ENCODE peak calls at places on chromosomes 7 and 10, in four cellular contexts. V is coronary artery, J is esophagus squamous epithelium, F is fibroblast of lung. G is an unnamed sample.

GRCh38 chr10:101829561-101830315 is 11.5 kb upstream of the OGA start:
- DNase-seq in V (no peak), J (no peak), F (no peak), G (no peak)

GRCh38 chr10:75292794-75293455 is 57.2 kb upstream of the COMTD1 start:
- DNase-seq in V (no peak), J (no peak), F (no peak), G (no peak)

GRCh38 chr10:121536271-121536918 is 61.8 kb downstream of the FGFR2 start:
- DNase-seq in V (no peak), J (no peak), F (peak), G (no peak)

GRCh38 chr7:30466266-30466665 is 12.3 kb downstream of the NOD1 start:
- DNase-seq in V (no peak), J (no peak), F (peak), G (no peak)

GRCh38 chr7:80134536-80135305 is at the start of gene GNAI1:
- DNase-seq in V (peak), J (no peak), F (peak), G (peak)

GRCh38 chr10:98374176-98374969 is 40.6 kb downstream of the PYROXD2 start:
- DNase-seq in V (no peak), J (no peak), F (peak), G (peak)

GRCh38 chr10:97596101-97597055 is 6.9 kb downstream of the C10orf62 start:
- DNase-seq in V (peak), J (no peak), F (peak), G (peak)

GRCh38 chr7:29239638-29240037 is 45.1 kb downstream of the CHN2 start:
- DNase-seq in V (no peak), J (no peak), F (no peak), G (no peak)

GRCh38 chr10:35127289-35127891 is 744 bp downstream of the CREM start:
- DNase-seq in V (peak), J (no peak), F (peak), G (peak)

GRCh38 chr7:117621075-117621474 is 141.2 kb downstream of the CFTR start:
- DNase-seq in V (no peak), J (no peak), F (no peak), G (no peak)

GRCh38 chr10:74384615-74385213 is 233.7 kb downstream of the ADK start:
- DNase-seq in V (no peak), J (no peak), F (no peak), G (no peak)

GRCh38 chr7:2387897-2388636 is 15.3 kb upstream of the CHST12 start:
- DNase-seq in V (no peak), J (no peak), F (no peak), G (no peak)

GRCh38 chr7:13197501-13197900 is 510.1 kb downstream of the ARL4A start:
- DNase-seq in V (no peak), J (no peak), F (peak), G (peak)

GRCh38 chr7:77570330-77571011 is 33.4 kb downstream of the PTPN12 start:
- DNase-seq in V (no peak), J (no peak), F (peak), G (peak)

GRCh38 chr7:55432937-55433784 is 68.0 kb downstream of the LANCL2 start:
- DNase-seq in V (no peak), J (no peak), F (peak), G (peak)

GRCh38 chr10:69911571-69912528 is 110.1 kb downstream of the COL13A1 start:
- DNase-seq in V (peak), J (no peak), F (no peak), G (no peak)

GRCh38 chr10:53166325-53166724 is 393.7 kb upstream of the MBL2 start:
- DNase-seq in V (no peak), J (no peak), F (no peak), G (no peak)

GRCh38 chr10:77027141-77027540 is 610.5 kb downstream of the KCNMA1 start:
- DNase-seq in V (no peak), J (no peak), F (no peak), G (no peak)

GRCh38 chr10:5547934-5548660 is 23.3 kb downstream of the CALML3 start:
- DNase-seq in V (no peak), J (no peak), F (peak), G (no peak)

GRCh38 chr10:78205457-78205856 is 171.8 kb downstream of the RPS24 start:
- DNase-seq in V (no peak), J (no peak), F (no peak), G (no peak)

GRCh38 chr10:60390224-60390626 is 550 bp upstream of the ANK3 start:
- DNase-seq in V (no peak), J (no peak), F (peak), G (no peak)

GRCh38 chr7:157265051-157265450 is 71.8 kb upstream of the DNAJB6 start:
- DNase-seq in V (no peak), J (no peak), F (no peak), G (no peak)

GRCh38 chr10:67114945-67115344 is 189.1 kb downstream of the LRRTM3 start:
- DNase-seq in V (no peak), J (no peak), F (no peak), G (no peak)

DNA sequence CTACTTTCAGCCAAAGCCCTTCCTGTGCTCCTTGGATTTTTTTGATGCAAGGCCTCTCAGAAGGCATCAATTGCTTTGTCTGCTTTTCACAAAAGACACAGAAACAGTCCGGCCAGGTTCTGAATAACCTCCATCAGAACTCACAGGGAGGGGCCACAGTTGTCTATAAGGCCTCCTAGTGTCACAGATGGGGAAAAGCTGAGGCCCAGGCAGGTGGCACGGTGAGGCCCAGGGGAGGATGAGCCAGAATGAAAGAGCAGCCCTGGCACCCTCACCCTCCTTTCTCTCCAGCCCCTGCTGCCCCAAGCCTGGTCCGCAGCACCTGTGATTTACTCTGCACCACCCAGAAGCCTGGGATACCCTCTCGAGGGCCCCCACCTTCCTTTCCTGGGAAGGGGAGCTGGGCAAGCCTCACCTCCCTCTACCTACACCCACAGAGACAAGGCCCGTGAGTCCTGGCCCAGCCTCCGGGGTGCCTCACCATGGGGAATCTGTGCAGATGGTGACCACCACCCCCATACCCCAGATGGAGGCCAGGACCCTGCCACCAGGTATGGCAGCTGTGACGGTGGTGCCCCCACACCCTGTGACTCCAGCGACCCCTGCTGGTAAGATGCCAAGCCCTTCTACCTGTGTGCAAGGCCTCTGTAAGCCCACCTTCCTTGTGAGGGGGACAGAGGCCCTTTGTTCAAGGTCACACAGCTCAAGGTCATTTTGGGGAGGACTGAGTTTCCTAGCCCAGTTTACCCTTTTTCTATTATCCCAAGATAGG is 26.2 kb upstream of the ZNF467 start:
- DNase-seq in V (no peak), J (no peak), F (no peak), G (no peak)
- TF ChIP-seq CTCF in V (no peak), J (no peak), F (peak), G (peak)

GRCh38 chr7:26284995-26285632 is 6.5 kb upstream of the SNX10 start:
- DNase-seq in V (no peak), J (no peak), F (no peak), G (no peak)
- TF ChIP-seq CTCF in V (no peak), J (no peak), F (no peak), G (no peak)

GRCh38 chr7:3725145-3725544 is 424.1 kb downstream of the SDK1 start:
- DNase-seq in V (no peak), J (no peak), F (no peak), G (no peak)

GRCh38 chr7:3725660-3726059 is 424.6 kb downstream of the SDK1 start:
- DNase-seq in V (no peak), J (no peak), F (no peak), G (no peak)

GRCh38 chr7:3721422-3721821 is 420.4 kb downstream of the SDK1 start:
- DNase-seq in V (no peak), J (no peak), F (no peak), G (no peak)

DNA sequence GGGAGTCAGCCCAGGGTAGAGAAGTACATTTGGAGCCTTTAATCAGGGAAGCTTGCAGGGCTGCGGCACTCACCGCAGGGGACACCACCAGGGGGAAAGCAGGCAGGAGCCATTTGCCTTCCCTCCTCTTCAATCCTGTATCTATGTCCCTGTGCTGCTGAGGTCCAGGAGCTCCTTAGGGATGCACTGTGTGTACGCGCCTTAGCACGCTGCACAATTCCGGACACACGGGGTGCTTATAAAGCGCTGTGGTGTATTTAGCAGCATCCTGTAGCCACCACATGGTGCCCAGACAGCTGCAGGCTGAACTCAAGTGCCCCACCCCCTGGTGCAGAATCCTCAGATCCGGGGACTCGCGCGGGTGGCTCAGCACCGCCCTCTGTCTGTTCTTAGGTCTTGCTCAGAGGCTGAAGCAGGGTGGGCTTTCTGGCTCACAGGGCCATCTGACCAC is 421.4 kb downstream of the SDK1 start:
- DNase-seq in V (no peak), J (no peak), F (peak), G (no peak)
- TF ChIP-seq CTCF in V (no peak), J (no peak), F (peak), G (no peak)

GRCh38 chr10:95530021-95530420 is 31.1 kb downstream of the SORBS1 start:
- DNase-seq in V (no peak), J (no peak), F (no peak), G (no peak)
- TF ChIP-seq CTCF in V (no peak), J (no peak), F (no peak), G (no peak)

DNA sequence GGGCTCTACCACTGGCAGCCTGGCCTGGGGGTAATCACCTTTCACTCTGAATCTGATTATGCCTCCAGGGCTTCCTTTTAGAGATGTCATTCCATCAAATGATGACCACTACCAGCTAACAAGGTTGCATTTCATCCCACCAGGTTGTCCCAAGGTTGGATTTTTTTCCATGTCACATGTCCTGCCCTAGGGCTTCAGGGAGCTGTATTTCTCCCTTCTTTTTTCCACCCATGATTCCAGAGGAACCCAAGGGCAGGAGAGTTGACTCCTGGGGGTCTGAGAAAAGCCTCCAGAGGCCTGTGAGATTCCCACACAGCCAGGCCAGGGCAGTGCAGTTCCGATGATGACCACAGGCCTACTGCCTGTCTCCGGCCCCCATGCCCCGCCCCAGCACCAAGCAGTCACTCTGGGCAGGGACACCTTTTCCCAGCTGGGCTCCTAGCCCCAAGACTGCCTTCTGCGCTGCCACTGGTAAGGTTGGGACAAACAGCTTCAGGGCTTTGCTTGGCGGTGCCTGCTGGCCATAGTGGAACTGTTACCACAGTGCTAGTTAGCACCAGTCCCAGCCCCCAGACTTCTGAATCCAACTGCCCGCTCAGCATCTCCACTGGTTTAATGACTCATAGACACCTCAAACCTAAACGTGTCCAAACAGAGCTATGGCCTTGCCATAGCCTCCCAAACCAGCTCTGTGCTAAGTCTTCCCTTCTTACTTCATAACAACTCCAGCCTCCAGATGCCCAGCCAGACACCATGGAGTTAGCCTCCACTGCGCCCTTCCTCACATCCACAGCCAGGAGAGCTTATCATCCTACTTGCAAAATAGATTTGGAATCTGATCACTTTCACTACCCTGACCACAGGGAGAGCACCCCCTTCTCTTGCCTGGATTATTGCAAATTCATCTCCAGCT is 133.7 kb downstream of the ARHGAP22 start:
- DNase-seq in V (peak), J (no peak), F (peak), G (peak)
- TF ChIP-seq CTCF in V (no peak), J (no peak), F (no peak), G (peak)

DNA sequence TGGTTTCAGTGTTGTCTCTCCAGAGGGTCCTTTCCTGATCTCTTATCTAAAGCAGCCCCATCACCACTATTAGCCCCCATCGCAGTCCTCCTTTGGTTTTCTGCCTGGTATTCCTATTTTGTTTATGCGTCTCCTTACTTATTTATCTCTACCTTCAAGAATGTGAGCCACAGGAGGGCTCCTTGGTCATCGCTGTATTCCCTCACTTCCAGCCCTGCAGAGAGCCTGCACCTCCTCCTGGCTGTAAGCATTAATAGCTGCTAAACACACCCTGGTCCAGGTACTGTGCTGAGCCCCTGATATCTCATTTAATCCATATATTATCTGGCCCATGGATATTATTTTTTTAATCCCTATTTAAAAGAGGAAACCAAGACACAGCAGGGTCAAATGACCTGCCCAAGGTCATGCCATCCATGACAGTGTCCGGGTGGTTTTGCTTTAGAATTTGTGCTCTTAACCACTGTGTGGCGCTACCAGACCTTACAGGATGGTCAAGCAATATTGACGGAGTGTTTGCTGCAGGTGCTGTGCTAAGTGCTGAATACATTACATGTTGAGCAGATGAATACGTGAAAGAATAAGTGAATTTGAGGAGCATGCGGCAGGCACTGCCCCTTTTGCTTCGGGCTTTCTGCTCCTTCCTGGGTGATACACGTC is 227.2 kb downstream of the ADAM12 start:
- DNase-seq in V (no peak), J (no peak), F (no peak), G (no peak)
- TF ChIP-seq CTCF in V (no peak), J (no peak), F (peak), G (peak)

DNA sequence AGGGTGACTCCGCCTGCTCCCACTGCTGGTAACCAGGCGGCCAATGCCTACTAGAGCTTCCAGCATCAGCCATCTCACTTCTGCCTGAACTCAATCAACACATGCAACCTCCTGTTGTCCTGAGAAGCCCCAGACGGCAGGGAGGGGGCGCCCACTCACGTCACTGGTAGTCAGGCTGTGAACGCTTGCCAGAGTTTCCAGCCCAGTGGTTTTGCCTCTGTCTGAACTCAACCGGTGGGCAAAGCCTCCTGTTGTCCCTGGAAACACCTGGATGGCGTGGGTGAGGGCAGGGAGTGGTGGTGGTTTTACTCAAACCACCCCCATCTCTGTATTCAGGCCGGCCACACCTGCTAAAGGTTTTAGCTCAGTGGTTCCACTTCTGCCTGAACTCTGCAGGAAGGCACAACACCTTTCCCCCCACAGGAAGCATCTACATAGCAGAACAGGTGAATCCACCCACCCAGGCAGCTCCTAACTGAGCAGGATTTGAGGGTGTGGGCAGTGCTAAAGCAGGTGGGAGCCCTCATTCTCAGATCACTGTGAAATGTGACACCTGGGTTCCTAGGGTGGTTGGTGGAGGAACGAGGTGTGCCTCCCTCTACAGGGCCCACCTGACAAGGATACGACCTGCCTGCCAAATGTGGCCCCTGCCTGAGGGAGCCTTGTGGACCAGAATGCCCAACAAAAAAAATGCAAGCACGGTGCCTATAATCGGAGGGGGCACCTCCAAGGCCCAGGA is 563.0 kb upstream of the SEMA3D start:
- DNase-seq in V (no peak), J (no peak), F (no peak), G (no peak)
- TF ChIP-seq CTCF in V (no peak), J (no peak), F (no peak), G (no peak)

DNA sequence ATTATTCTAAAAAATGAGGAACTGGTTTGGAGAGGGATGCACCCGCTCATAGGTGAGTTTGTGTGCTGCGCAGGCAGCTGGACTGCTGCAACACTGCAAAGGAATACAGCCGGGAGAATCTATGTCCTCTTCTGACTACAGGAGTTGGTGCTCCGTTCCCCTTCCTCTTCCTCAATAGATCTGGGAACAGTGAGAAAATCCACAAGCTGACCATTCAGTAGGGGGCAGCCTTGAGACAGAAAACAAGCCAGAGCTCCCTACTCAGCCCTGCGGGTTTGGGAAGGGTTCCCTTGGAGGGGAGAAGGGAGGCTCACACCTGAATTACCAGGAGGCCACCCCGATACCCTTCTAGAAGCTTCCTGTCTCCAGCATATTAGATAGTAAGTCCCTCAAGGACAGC is 87.3 kb upstream of the FOXI2 start:
- DNase-seq in V (no peak), J (no peak), F (no peak), G (no peak)
- TF ChIP-seq CTCF in V (no peak), J (no peak), F (no peak), G (no peak)

DNA sequence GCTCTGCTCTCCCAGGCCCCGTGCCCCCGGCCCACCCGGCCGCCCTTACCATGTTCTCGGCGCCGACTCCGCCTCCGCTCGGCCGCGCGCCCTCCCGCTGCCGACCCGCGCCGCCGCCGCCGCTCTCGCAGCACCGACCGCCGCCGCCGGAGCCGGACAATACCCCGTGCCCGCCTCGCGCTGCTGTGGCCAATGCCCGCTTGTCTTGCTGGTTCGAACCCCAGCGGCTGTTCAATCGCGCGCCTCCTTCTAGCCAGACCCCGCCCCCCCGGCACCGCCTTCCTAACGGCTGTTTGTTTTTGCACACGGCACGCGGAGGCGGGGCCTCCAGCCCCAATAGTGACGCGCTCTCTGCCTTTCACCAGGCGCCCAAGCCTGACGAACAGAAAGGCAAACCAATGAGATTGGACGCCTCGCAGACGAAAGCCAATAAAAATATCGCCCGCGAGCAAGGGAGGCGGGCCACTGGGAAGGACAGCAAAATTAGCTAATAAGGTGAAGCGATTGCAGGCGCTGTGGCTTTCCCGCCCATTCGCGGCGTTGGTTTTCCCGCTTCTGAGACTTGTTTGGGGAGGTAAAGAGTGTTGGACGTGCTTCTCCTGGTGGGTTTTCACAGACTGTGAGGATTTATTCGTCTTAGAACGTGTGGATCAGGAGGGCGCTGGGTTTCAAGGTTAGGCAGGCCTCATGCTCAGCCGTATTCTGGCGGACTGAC is at the start of gene H2AZ2:
- DNase-seq in V (peak), J (peak), F (peak), G (peak)
- TF ChIP-seq CTCF in V (no peak), J (no peak), F (no peak), G (peak)